ENCODE peak calls at places on chromosome 21, in ten cellular contexts. One of them, this sample, is unnamed.

GRCh38 chr21:39142972-39143371 is 40.3 kb downstream of the PSMG1 start:
- DNase-seq in HCT116: no peak
- DNase-seq in ovary: no peak
- DNase-seq in kidney: no peak
- DNase-seq in osteoblast: no peak
- DNase-seq in CD8-positive, alpha-beta memory T cell: no peak
- DNase-seq in endodermal cell: no peak
- DNase-seq in HL-60: no peak
- DNase-seq in fibroblast of lung: no peak
- DNase-seq in lower leg skin: no peak
- DNase-seq in this sample: no peak

GRCh38 chr21:31310750-31311149 is 33.3 kb downstream of the TIAM1 start:
- DNase-seq in HCT116: no peak
- DNase-seq in ovary: no peak
- DNase-seq in kidney: no peak
- DNase-seq in osteoblast: no peak
- DNase-seq in CD8-positive, alpha-beta memory T cell: no peak
- DNase-seq in endodermal cell: no peak
- DNase-seq in HL-60: no peak
- DNase-seq in fibroblast of lung: peak
- DNase-seq in lower leg skin: no peak
- DNase-seq in this sample: no peak

GRCh38 chr21:46621457-46622182 is 13.9 kb upstream of the PRMT2 start:
- DNase-seq in HCT116: no peak
- DNase-seq in ovary: no peak
- DNase-seq in kidney: no peak
- DNase-seq in osteoblast: no peak
- DNase-seq in CD8-positive, alpha-beta memory T cell: no peak
- DNase-seq in endodermal cell: no peak
- DNase-seq in HL-60: peak
- DNase-seq in fibroblast of lung: no peak
- DNase-seq in lower leg skin: no peak
- DNase-seq in this sample: no peak

GRCh38 chr21:31911138-31911907 is 38.5 kb downstream of the HUNK start:
- DNase-seq in HCT116: no peak
- DNase-seq in ovary: no peak
- DNase-seq in kidney: no peak
- DNase-seq in osteoblast: no peak
- DNase-seq in CD8-positive, alpha-beta memory T cell: no peak
- DNase-seq in endodermal cell: peak
- DNase-seq in HL-60: no peak
- DNase-seq in fibroblast of lung: no peak
- DNase-seq in lower leg skin: peak
- DNase-seq in this sample: no peak

GRCh38 chr21:38621132-38621531 is 122.9 kb upstream of the ERG start:
- DNase-seq in HCT116: no peak
- DNase-seq in ovary: no peak
- DNase-seq in kidney: no peak
- DNase-seq in osteoblast: no peak
- DNase-seq in CD8-positive, alpha-beta memory T cell: no peak
- DNase-seq in endodermal cell: no peak
- DNase-seq in HL-60: no peak
- DNase-seq in fibroblast of lung: no peak
- DNase-seq in lower leg skin: no peak
- DNase-seq in this sample: no peak

GRCh38 chr21:42781150-42781980 is 98.0 kb downstream of the WDR4 start:
- DNase-seq in HCT116: no peak
- DNase-seq in ovary: peak
- DNase-seq in kidney: peak
- DNase-seq in osteoblast: peak
- DNase-seq in CD8-positive, alpha-beta memory T cell: no peak
- DNase-seq in endodermal cell: peak
- DNase-seq in HL-60: no peak
- DNase-seq in fibroblast of lung: no peak
- DNase-seq in lower leg skin: no peak
- DNase-seq in this sample: no peak

GRCh38 chr21:27326293-27326692 is 359.4 kb upstream of the ADAMTS5 start:
- DNase-seq in HCT116: no peak
- DNase-seq in ovary: no peak
- DNase-seq in kidney: no peak
- DNase-seq in osteoblast: no peak
- DNase-seq in CD8-positive, alpha-beta memory T cell: no peak
- DNase-seq in endodermal cell: no peak
- DNase-seq in HL-60: no peak
- DNase-seq in fibroblast of lung: no peak
- DNase-seq in lower leg skin: no peak
- DNase-seq in this sample: no peak

GRCh38 chr21:36700961-36701911 is 2.3 kb downstream of the SIM2 start:
- DNase-seq in HCT116: no peak
- DNase-seq in ovary: no peak
- DNase-seq in kidney: peak
- DNase-seq in osteoblast: peak
- DNase-seq in CD8-positive, alpha-beta memory T cell: no peak
- DNase-seq in endodermal cell: peak
- DNase-seq in HL-60: no peak
- DNase-seq in fibroblast of lung: no peak
- DNase-seq in lower leg skin: peak
- DNase-seq in this sample: no peak

GRCh38 chr21:33196956-33197374 is 32.8 kb upstream of the IFNAR2 start:
- DNase-seq in HCT116: peak
- DNase-seq in ovary: peak
- DNase-seq in kidney: no peak
- DNase-seq in osteoblast: no peak
- DNase-seq in CD8-positive, alpha-beta memory T cell: peak
- DNase-seq in endodermal cell: peak
- DNase-seq in HL-60: peak
- DNase-seq in fibroblast of lung: peak
- DNase-seq in lower leg skin: peak
- DNase-seq in this sample: no peak

GRCh38 chr21:44918581-44919033 is 2.1 kb downstream of the ITGB2 start:
- DNase-seq in HCT116: no peak
- DNase-seq in ovary: no peak
- DNase-seq in kidney: peak
- DNase-seq in osteoblast: no peak
- DNase-seq in CD8-positive, alpha-beta memory T cell: no peak
- DNase-seq in endodermal cell: peak
- DNase-seq in HL-60: no peak
- DNase-seq in fibroblast of lung: no peak
- DNase-seq in lower leg skin: no peak
- DNase-seq in this sample: no peak

GRCh38 chr21:44919913-44920693 is 596 bp downstream of the ITGB2 start:
- DNase-seq in HCT116: no peak
- DNase-seq in ovary: no peak
- DNase-seq in kidney: peak
- DNase-seq in osteoblast: no peak
- DNase-seq in CD8-positive, alpha-beta memory T cell: no peak
- DNase-seq in endodermal cell: peak
- DNase-seq in HL-60: peak
- DNase-seq in fibroblast of lung: no peak
- DNase-seq in lower leg skin: no peak
- DNase-seq in this sample: no peak

GRCh38 chr21:44921928-44922327 is 1.2 kb upstream of the ITGB2 start:
- DNase-seq in HCT116: no peak
- DNase-seq in ovary: no peak
- DNase-seq in kidney: no peak
- DNase-seq in osteoblast: no peak
- DNase-seq in CD8-positive, alpha-beta memory T cell: no peak
- DNase-seq in endodermal cell: no peak
- DNase-seq in HL-60: no peak
- DNase-seq in fibroblast of lung: no peak
- DNase-seq in lower leg skin: no peak
- DNase-seq in this sample: no peak

GRCh38 chr21:44919111-44919912 is 1.4 kb downstream of the ITGB2 start:
- DNase-seq in HCT116: no peak
- DNase-seq in ovary: no peak
- DNase-seq in kidney: peak
- DNase-seq in osteoblast: no peak
- DNase-seq in CD8-positive, alpha-beta memory T cell: no peak
- DNase-seq in endodermal cell: peak
- DNase-seq in HL-60: peak
- DNase-seq in fibroblast of lung: no peak
- DNase-seq in lower leg skin: no peak
- DNase-seq in this sample: no peak

GRCh38 chr21:44920694-44921604 is at the start of gene ITGB2:
- DNase-seq in HCT116: no peak
- DNase-seq in ovary: no peak
- DNase-seq in kidney: peak
- DNase-seq in osteoblast: no peak
- DNase-seq in CD8-positive, alpha-beta memory T cell: peak
- DNase-seq in endodermal cell: peak
- DNase-seq in HL-60: peak
- DNase-seq in fibroblast of lung: no peak
- DNase-seq in lower leg skin: no peak
- DNase-seq in this sample: no peak
- H3K4me3 ChIP-seq in HCT116: no peak
- H3K4me3 ChIP-seq in ovary: no peak
- H3K4me3 ChIP-seq in kidney: peak
- H3K4me3 ChIP-seq in osteoblast: no peak
- H3K4me3 ChIP-seq in CD8-positive, alpha-beta memory T cell: peak
- H3K4me3 ChIP-seq in endodermal cell: no peak
- H3K4me3 ChIP-seq in HL-60: peak
- H3K4me3 ChIP-seq in fibroblast of lung: no peak
- H3K4me3 ChIP-seq in lower leg skin: no peak
- H3K4me3 ChIP-seq in this sample: no peak

DNA sequence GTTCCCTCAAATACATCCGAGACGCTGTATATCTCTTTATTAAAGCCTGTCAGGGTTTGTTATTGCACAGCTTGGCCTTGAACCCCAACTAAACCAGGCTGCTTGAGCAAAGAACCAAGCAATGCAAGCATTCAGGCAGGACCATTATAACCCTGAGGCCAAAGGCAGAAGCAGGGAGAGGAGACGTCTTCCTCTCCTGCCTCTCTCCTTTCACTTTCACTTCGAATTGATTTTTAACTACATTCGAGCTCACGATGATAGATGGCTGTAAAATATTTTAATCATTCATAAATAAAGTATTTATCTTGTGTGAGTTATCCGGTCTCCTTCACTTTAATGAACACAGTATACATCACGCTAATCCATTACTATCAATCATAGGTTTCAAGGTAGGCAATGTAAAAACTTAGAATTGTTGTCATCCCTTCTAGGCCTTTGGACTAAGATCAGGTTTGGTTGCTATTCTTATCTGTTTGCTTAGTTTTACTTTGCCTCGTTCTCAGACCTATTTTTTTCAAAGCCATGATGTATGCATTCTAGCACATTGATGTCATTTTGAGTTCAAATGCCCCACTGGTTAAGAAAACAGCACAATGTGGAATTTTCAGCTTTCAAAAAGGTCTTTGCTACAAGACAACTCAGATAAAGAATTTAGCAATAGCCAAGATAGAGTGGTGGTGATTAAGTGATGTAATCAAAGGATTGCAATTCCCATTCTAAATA is 480.2 kb upstream of the RUNX1 start:
- DNase-seq in HCT116: no peak
- DNase-seq in ovary: no peak
- DNase-seq in kidney: no peak
- DNase-seq in osteoblast: no peak
- DNase-seq in CD8-positive, alpha-beta memory T cell: peak
- DNase-seq in endodermal cell: no peak
- DNase-seq in HL-60: no peak
- DNase-seq in fibroblast of lung: peak
- DNase-seq in lower leg skin: no peak
- DNase-seq in this sample: no peak
- H3K4me3 ChIP-seq in HCT116: no peak
- H3K4me3 ChIP-seq in ovary: peak
- H3K4me3 ChIP-seq in kidney: peak
- H3K4me3 ChIP-seq in osteoblast: peak
- H3K4me3 ChIP-seq in CD8-positive, alpha-beta memory T cell: peak
- H3K4me3 ChIP-seq in endodermal cell: no peak
- H3K4me3 ChIP-seq in HL-60: peak
- H3K4me3 ChIP-seq in fibroblast of lung: peak
- H3K4me3 ChIP-seq in lower leg skin: no peak
- H3K4me3 ChIP-seq in this sample: no peak

DNA sequence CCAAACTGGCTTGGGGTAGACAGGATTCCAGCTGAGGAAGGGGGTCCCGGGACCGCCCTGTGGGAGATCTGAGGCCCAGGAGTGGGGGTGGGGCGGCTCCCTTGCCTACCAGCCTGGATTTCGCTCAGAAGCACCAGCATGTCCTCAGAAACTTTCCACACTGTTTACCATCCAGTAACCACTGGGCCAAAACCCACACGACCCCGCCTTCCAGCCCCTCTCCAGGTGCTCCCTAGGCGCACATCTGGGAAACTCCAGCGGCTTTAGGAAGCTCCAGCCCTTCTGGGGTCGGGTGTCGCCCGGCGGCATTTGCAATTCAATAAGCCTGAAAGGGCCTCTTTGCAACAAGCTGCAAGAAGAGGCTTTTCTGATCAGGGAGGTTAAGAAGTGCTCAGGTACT is 4.6 kb downstream of the RIPK4 start:
- DNase-seq in HCT116: no peak
- DNase-seq in ovary: no peak
- DNase-seq in kidney: no peak
- DNase-seq in osteoblast: peak
- DNase-seq in CD8-positive, alpha-beta memory T cell: no peak
- DNase-seq in endodermal cell: peak
- DNase-seq in HL-60: no peak
- DNase-seq in fibroblast of lung: no peak
- DNase-seq in lower leg skin: no peak
- DNase-seq in this sample: no peak
- H3K4me3 ChIP-seq in HCT116: no peak
- H3K4me3 ChIP-seq in ovary: no peak
- H3K4me3 ChIP-seq in kidney: no peak
- H3K4me3 ChIP-seq in osteoblast: no peak
- H3K4me3 ChIP-seq in CD8-positive, alpha-beta memory T cell: no peak
- H3K4me3 ChIP-seq in endodermal cell: peak
- H3K4me3 ChIP-seq in HL-60: no peak
- H3K4me3 ChIP-seq in fibroblast of lung: no peak
- H3K4me3 ChIP-seq in lower leg skin: no peak
- H3K4me3 ChIP-seq in this sample: peak

GRCh38 chr21:29298348-29299045 is at the start of gene BACH1:
- DNase-seq in HCT116: peak
- DNase-seq in ovary: peak
- DNase-seq in kidney: peak
- DNase-seq in osteoblast: peak
- DNase-seq in CD8-positive, alpha-beta memory T cell: peak
- DNase-seq in endodermal cell: peak
- DNase-seq in HL-60: peak
- DNase-seq in fibroblast of lung: peak
- DNase-seq in lower leg skin: peak
- DNase-seq in this sample: peak

GRCh38 chr21:29293495-29293894 is 5.2 kb upstream of the BACH1 start:
- DNase-seq in HCT116: no peak
- DNase-seq in ovary: no peak
- DNase-seq in kidney: no peak
- DNase-seq in osteoblast: no peak
- DNase-seq in CD8-positive, alpha-beta memory T cell: no peak
- DNase-seq in endodermal cell: no peak
- DNase-seq in HL-60: peak
- DNase-seq in fibroblast of lung: no peak
- DNase-seq in lower leg skin: no peak
- DNase-seq in this sample: no peak

GRCh38 chr21:29296452-29296851 is 2.3 kb upstream of the BACH1 start:
- DNase-seq in HCT116: no peak
- DNase-seq in ovary: no peak
- DNase-seq in kidney: no peak
- DNase-seq in osteoblast: peak
- DNase-seq in CD8-positive, alpha-beta memory T cell: no peak
- DNase-seq in endodermal cell: no peak
- DNase-seq in HL-60: no peak
- DNase-seq in fibroblast of lung: no peak
- DNase-seq in lower leg skin: no peak
- DNase-seq in this sample: no peak

GRCh38 chr21:29297483-29298347 is 1.0 kb upstream of the BACH1 start:
- DNase-seq in HCT116: no peak
- DNase-seq in ovary: peak
- DNase-seq in kidney: no peak
- DNase-seq in osteoblast: no peak
- DNase-seq in CD8-positive, alpha-beta memory T cell: no peak
- DNase-seq in endodermal cell: no peak
- DNase-seq in HL-60: no peak
- DNase-seq in fibroblast of lung: no peak
- DNase-seq in lower leg skin: peak
- DNase-seq in this sample: no peak

GRCh38 chr21:29295066-29295650 is 3.6 kb upstream of the BACH1 start:
- DNase-seq in HCT116: no peak
- DNase-seq in ovary: no peak
- DNase-seq in kidney: no peak
- DNase-seq in osteoblast: no peak
- DNase-seq in CD8-positive, alpha-beta memory T cell: peak
- DNase-seq in endodermal cell: no peak
- DNase-seq in HL-60: no peak
- DNase-seq in fibroblast of lung: no peak
- DNase-seq in lower leg skin: no peak
- DNase-seq in this sample: no peak
- H3K4me3 ChIP-seq in HCT116: no peak
- H3K4me3 ChIP-seq in ovary: no peak
- H3K4me3 ChIP-seq in kidney: no peak
- H3K4me3 ChIP-seq in osteoblast: no peak
- H3K4me3 ChIP-seq in CD8-positive, alpha-beta memory T cell: peak
- H3K4me3 ChIP-seq in endodermal cell: no peak
- H3K4me3 ChIP-seq in HL-60: no peak
- H3K4me3 ChIP-seq in fibroblast of lung: no peak
- H3K4me3 ChIP-seq in lower leg skin: no peak
- H3K4me3 ChIP-seq in this sample: no peak